ENCODE peak calls at places on chromosome 2, in eight cellular contexts. V is A549, A is psoas muscle, O is lower lobe of right lung, F is neuronal stem cell, P is K562, L is RWPE1, N is heart right ventricle. W is an unnamed sample.

GRCh38 chr2:218810251-218810650 is 21.4 kb downstream of the PRKAG3 start:
- DNase-seq in V (no peak), A (no peak), O (no peak), F (no peak), P (no peak), L (no peak), N (no peak), W (no peak)

GRCh38 chr2:174331731-174332606 is 2.8 kb upstream of the SP9 start:
- DNase-seq in V (no peak), A (no peak), O (no peak), F (peak), P (no peak), L (no peak), N (no peak), W (no peak)

GRCh38 chr2:72956050-72956395 is 38.7 kb downstream of the EMX1 start:
- DNase-seq in V (no peak), A (no peak), O (no peak), F (no peak), P (no peak), L (no peak), N (no peak), W (no peak)

GRCh38 chr2:15995603-15996002 is 55.3 kb downstream of the MYCN start:
- DNase-seq in V (no peak), A (no peak), O (no peak), F (no peak), P (no peak), L (no peak), N (no peak), W (no peak)

GRCh38 chr2:84393829-84394228 is 65.3 kb downstream of the SUCLG1 start:
- DNase-seq in V (no peak), A (no peak), O (no peak), F (no peak), P (no peak), L (no peak), N (no peak), W (no peak)

GRCh38 chr2:55425449-55425848 is 5.8 kb upstream of the CCDC88A start:
- DNase-seq in V (peak), A (no peak), O (no peak), F (no peak), P (no peak), L (peak), N (no peak), W (no peak)

GRCh38 chr2:110657721-110658305 is 20.1 kb downstream of the BUB1 start:
- DNase-seq in V (no peak), A (no peak), O (no peak), F (no peak), P (no peak), L (no peak), N (no peak), W (no peak)

GRCh38 chr2:7379799-7380198 is 462.6 kb downstream of the RNF144A start:
- DNase-seq in V (peak), A (no peak), O (no peak), F (no peak), P (no peak), L (no peak), N (no peak), W (no peak)

GRCh38 chr2:232097758-232098157 is 136.2 kb downstream of the DIS3L2 start:
- DNase-seq in V (no peak), A (no peak), O (no peak), F (no peak), P (no peak), L (peak), N (no peak), W (no peak)

GRCh38 chr2:179543361-179543901 is 278.8 kb upstream of the SESTD1 start:
- DNase-seq in V (no peak), A (no peak), O (no peak), F (peak), P (no peak), L (no peak), N (no peak), W (no peak)

GRCh38 chr2:203687161-203687560 is 19.3 kb upstream of the CD28 start:
- DNase-seq in V (no peak), A (no peak), O (no peak), F (no peak), P (no peak), L (peak), N (no peak), W (no peak)

GRCh38 chr2:165003443-165004130 is 48.3 kb upstream of the SLC38A11 start:
- DNase-seq in V (no peak), A (no peak), O (no peak), F (no peak), P (no peak), L (no peak), N (no peak), W (no peak)

GRCh38 chr2:101847661-101848339 is 144.0 kb upstream of the IL1R2 start:
- DNase-seq in V (no peak), A (no peak), O (no peak), F (no peak), P (no peak), L (no peak), N (no peak), W (no peak)

GRCh38 chr2:54401592-54401991 is 54.5 kb upstream of the SPTBN1 start:
- DNase-seq in V (no peak), A (no peak), O (no peak), F (no peak), P (no peak), L (no peak), N (no peak), W (no peak)

GRCh38 chr2:24399434-24400206 is 39.3 kb upstream of the ITSN2 start:
- DNase-seq in V (no peak), A (no peak), O (no peak), F (no peak), P (no peak), L (no peak), N (no peak), W (no peak)

GRCh38 chr2:11799826-11800225 is 53.4 kb downstream of the LPIN1 start:
- DNase-seq in V (no peak), A (no peak), O (no peak), F (no peak), P (no peak), L (no peak), N (no peak), W (no peak)

GRCh38 chr2:46010925-46011490 is 286.2 kb upstream of the EPAS1 start:
- DNase-seq in V (peak), A (no peak), O (no peak), F (no peak), P (no peak), L (peak), N (no peak), W (no peak)

GRCh38 chr2:241501551-241501950 is 6.8 kb downstream of the STK25 start:
- DNase-seq in V (no peak), A (no peak), O (peak), F (no peak), P (no peak), L (no peak), N (no peak), W (no peak)

GRCh38 chr2:134142903-134143302 is 111.0 kb upstream of the MGAT5 start:
- DNase-seq in V (no peak), A (no peak), O (no peak), F (no peak), P (no peak), L (peak), N (no peak), W (no peak)

GRCh38 chr2:143259368-143259958 is 130.2 kb downstream of the ARHGAP15 start:
- DNase-seq in V (peak), A (peak), O (peak), F (peak), P (peak), L (peak), N (peak), W (peak)

GRCh38 chr2:62216616-62217015 is 20.7 kb downstream of the B3GNT2 start:
- DNase-seq in V (peak), A (peak), O (no peak), F (no peak), P (no peak), L (peak), N (peak), W (no peak)

GRCh38 chr2:205680067-205680466 is 2.2 kb upstream of the NRP2 start:
- DNase-seq in V (peak), A (no peak), O (no peak), F (peak), P (peak), L (peak), N (peak), W (no peak)

GRCh38 chr2:150859872-150860271 is 372.4 kb upstream of the RND3 start:
- DNase-seq in V (no peak), A (no peak), O (no peak), F (no peak), P (no peak), L (no peak), N (no peak), W (no peak)

DNA sequence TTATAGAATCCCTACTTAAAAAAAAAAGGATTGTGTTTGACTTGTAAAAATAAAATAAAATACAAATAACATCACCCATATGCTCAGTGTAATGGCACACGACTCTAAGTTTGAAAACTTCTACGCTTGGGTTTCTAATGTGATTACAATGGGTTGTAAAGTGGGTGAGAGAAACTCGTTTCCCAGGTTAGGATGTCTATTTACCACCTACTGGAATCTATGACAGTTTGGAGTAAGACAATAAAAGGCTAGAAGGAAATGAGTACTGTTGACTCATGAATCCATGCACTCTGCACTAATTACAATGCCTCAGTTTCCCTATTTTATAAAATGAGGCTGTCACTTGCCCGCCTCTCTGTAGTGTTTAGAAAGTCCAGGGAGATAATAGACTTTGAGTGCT is 204.2 kb upstream of the FBXO11 start:
- DNase-seq in V (no peak), A (no peak), O (no peak), F (no peak), P (no peak), L (no peak), N (no peak), W (no peak)
- H3K27ac ChIP-seq in V (peak), A (peak), O (peak), F (no peak), P (no peak), L (no peak), N (peak), W (no peak)

GRCh38 chr2:39618736-39619135 is 47.0 kb upstream of the TMEM178A start:
- DNase-seq in V (no peak), A (no peak), O (no peak), F (no peak), P (no peak), L (no peak), N (no peak), W (no peak)
- H3K27ac ChIP-seq in V (no peak), A (no peak), O (no peak), F (no peak), P (no peak), L (no peak), N (no peak), W (no peak)

DNA sequence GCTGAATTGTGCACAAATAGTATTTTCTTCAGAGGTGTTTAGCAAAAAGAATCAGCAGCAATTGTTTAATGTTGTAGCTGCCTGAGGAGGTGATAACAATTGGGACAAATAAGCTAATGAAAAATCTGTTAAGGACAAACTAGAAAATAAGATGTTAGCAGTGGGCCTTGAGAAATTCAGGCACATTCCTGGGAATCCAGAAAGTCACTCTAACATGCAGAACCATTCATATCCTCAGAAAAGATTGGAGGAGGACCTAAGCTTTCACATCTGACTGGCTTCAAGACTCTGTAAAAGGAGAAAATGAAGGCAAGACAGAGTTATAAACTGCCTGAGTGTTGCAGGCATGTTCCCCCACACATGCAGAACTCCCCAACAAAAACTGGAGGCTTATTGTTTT is 353.5 kb upstream of the RGPD4 start:
- DNase-seq in V (no peak), A (no peak), O (no peak), F (no peak), P (no peak), L (no peak), N (no peak), W (no peak)
- H3K27ac ChIP-seq in V (no peak), A (no peak), O (no peak), F (no peak), P (no peak), L (no peak), N (no peak), W (no peak)

GRCh38 chr2:99837103-99837591 is 305.2 kb downstream of the AFF3 start:
- DNase-seq in V (no peak), A (no peak), O (no peak), F (no peak), P (no peak), L (no peak), N (no peak), W (no peak)
- H3K27ac ChIP-seq in V (no peak), A (no peak), O (no peak), F (no peak), P (no peak), L (no peak), N (no peak), W (no peak)

GRCh38 chr2:82539222-82539621 is 1919.9 kb downstream of the SUCLG1 start:
- DNase-seq in V (no peak), A (no peak), O (no peak), F (no peak), P (no peak), L (no peak), N (no peak), W (no peak)
- H3K27ac ChIP-seq in V (no peak), A (no peak), O (no peak), F (no peak), P (no peak), L (no peak), N (no peak), W (no peak)